ENCODE peak calls at places on chromosomes 11 and 22, in five cellular contexts. C is spleen, B is right lobe of liver, L is PC-3, A is thyroid gland. J is an unnamed sample. For H3K27me3, the result is how much of the 10 kb centered on the place peaks cover.

GRCh38 chr11:110447897-110448522 is 18.3 kb downstream of the FDX1 start:
- DNase-seq in C (no peak), B (no peak), L (peak), A (no peak), J (no peak)

GRCh38 chr11:29623144-29623722 is 393.6 kb downstream of the KCNA4 start:
- DNase-seq in C (no peak), B (no peak), L (no peak), A (no peak), J (no peak)

GRCh38 chr11:13225058-13226001 is 52.3 kb upstream of the BMAL1 start:
- DNase-seq in C (no peak), B (no peak), L (no peak), A (no peak), J (no peak)

GRCh38 chr22:45164217-45165123 is 745 bp downstream of the NUP50 start:
- DNase-seq in C (peak), B (peak), L (no peak), A (peak), J (no peak)

GRCh38 chr22:36439481-36440271 is 41.8 kb downstream of the TXN2 start:
- DNase-seq in C (no peak), B (peak), L (peak), A (no peak), J (no peak)

GRCh38 chr11:83326326-83326725 is 40.2 kb upstream of the CCDC90B start:
- DNase-seq in C (no peak), B (no peak), L (no peak), A (no peak), J (no peak)

GRCh38 chr11:108122166-108122628 is 830 bp downstream of the ACAT1 start:
- DNase-seq in C (no peak), B (no peak), L (peak), A (no peak), J (no peak)

GRCh38 chr11:132576706-132577105 is 955.6 kb downstream of the OPCML start:
- DNase-seq in C (no peak), B (no peak), L (no peak), A (no peak), J (no peak)

GRCh38 chr11:8080069-8080670 is 841 bp upstream of the TUB start:
- DNase-seq in C (no peak), B (no peak), L (no peak), A (no peak), J (no peak)

GRCh38 chr11:11391796-11392195 is 38.7 kb upstream of the CSNK2A3 start:
- DNase-seq in C (no peak), B (no peak), L (peak), A (peak), J (peak)

GRCh38 chr11:6498121-6498520 is 1.0 kb downstream of the DNHD1 start:
- DNase-seq in C (no peak), B (no peak), L (no peak), A (no peak), J (no peak)

GRCh38 chr11:73549367-73549766 is 48.5 kb downstream of the FAM168A start:
- DNase-seq in C (no peak), B (no peak), L (no peak), A (no peak), J (no peak)

GRCh38 chr22:21933899-21934298 is 18.7 kb downstream of the PPM1F start:
- DNase-seq in C (peak), B (no peak), L (no peak), A (no peak), J (no peak)

GRCh38 chr11:8356731-8357504 is 93.2 kb upstream of the LMO1 start:
- DNase-seq in C (peak), B (no peak), L (no peak), A (peak), J (peak)

GRCh38 chr22:46220921-46221320 is 29.2 kb downstream of the CDPF1 start:
- DNase-seq in C (no peak), B (no peak), L (no peak), A (no peak), J (no peak)

GRCh38 chr22:48944433-48944755 is 883.3 kb downstream of the BRD1 start:
- DNase-seq in C (no peak), B (no peak), L (no peak), A (no peak), J (peak)

GRCh38 chr22:46660604-46661201 is 40.5 kb downstream of the GRAMD4 start:
- DNase-seq in C (no peak), B (no peak), L (no peak), A (peak), J (peak)

GRCh38 chr11:18707811-18708340 is 9.3 kb downstream of the TMEM86A start:
- DNase-seq in C (peak), B (no peak), L (no peak), A (no peak), J (no peak)

GRCh38 chr11:96576383-96576782 is 186.6 kb downstream of the JRKL start:
- DNase-seq in C (no peak), B (no peak), L (no peak), A (no peak), J (no peak)

GRCh38 chr11:21727102-21727501 is 465.8 kb upstream of the ANO5 start:
- DNase-seq in C (no peak), B (no peak), L (no peak), A (no peak), J (no peak)

GRCh38 chr11:69089258-69089657 is 40.5 kb downstream of the TPCN2 start:
- DNase-seq in C (no peak), B (no peak), L (peak), A (no peak), J (no peak)

GRCh38 chr11:95358516-95359322 is 127.7 kb upstream of the SESN3 start:
- DNase-seq in C (no peak), B (peak), L (no peak), A (peak), J (no peak)

GRCh38 chr11:43503417-43503816 is 144.7 kb downstream of the TTC17 start:
- DNase-seq in C (no peak), B (no peak), L (peak), A (no peak), J (no peak)

GRCh38 chr11:72422414-72422813 is 11.9 kb downstream of the CLPB start:
- DNase-seq in C (no peak), B (no peak), L (no peak), A (no peak), J (no peak)

GRCh38 chr11:132980721-132981120 is 551.6 kb downstream of the OPCML start:
- DNase-seq in C (no peak), B (no peak), L (no peak), A (no peak), J (no peak)

GRCh38 chr11:98965775-98966174 is 55.0 kb upstream of the CNTN5 start:
- DNase-seq in C (no peak), B (no peak), L (peak), A (no peak), J (no peak)

GRCh38 chr11:66639066-66639813 is 737 bp downstream of the RBM4 start:
- DNase-seq in C (no peak), B (no peak), L (peak), A (no peak), J (no peak)

GRCh38 chr11:1255151-1255550 is 32.3 kb downstream of the MUC5B start:
- DNase-seq in C (no peak), B (no peak), L (no peak), A (no peak), J (no peak)

GRCh38 chr22:36732609-36733008 is 29.1 kb upstream of the CACNG2 start:
- DNase-seq in C (no peak), B (no peak), L (no peak), A (no peak), J (no peak)

GRCh38 chr22:19109198-19110063 is 12.8 kb downstream of the DGCR2 start:
- DNase-seq in C (no peak), B (no peak), L (no peak), A (peak), J (peak)

GRCh38 chr11:28106351-28107043 is 1.5 kb downstream of the KIF18A start:
- DNase-seq in C (peak), B (peak), L (no peak), A (no peak), J (no peak)

GRCh38 chr22:22704156-22704946 is 59.9 kb downstream of the GGTLC2 start:
- DNase-seq in C (no peak), B (no peak), L (no peak), A (no peak), J (peak)

GRCh38 chr11:377174-377865 is 8.0 kb downstream of the B4GALNT4 start:
- DNase-seq in C (no peak), B (no peak), L (no peak), A (no peak), J (no peak)

GRCh38 chr11:122724520-122724919 is 69.0 kb downstream of the UBASH3B start:
- DNase-seq in C (no peak), B (no peak), L (no peak), A (no peak), J (no peak)

GRCh38 chr22:35352214-35353111 is 28.4 kb upstream of the HMOX1 start:
- DNase-seq in C (peak), B (peak), L (peak), A (peak), J (peak)

GRCh38 chr11:67240575-67241389 is 25.5 kb upstream of the GRK2 start:
- DNase-seq in C (peak), B (peak), L (peak), A (peak), J (peak)

GRCh38 chr11:47067401-47067800 is 109.3 kb downstream of the ARFGAP2 start:
- DNase-seq in C (no peak), B (no peak), L (no peak), A (no peak), J (no peak)

GRCh38 chr11:46333129-46333947 is 13.9 kb upstream of the DGKZ start:
- DNase-seq in C (peak), B (no peak), L (no peak), A (no peak), J (no peak)

GRCh38 chr11:70112017-70112434 is 33.9 kb downstream of the ANO1 start:
- DNase-seq in C (no peak), B (no peak), L (no peak), A (no peak), J (no peak)

DNA sequence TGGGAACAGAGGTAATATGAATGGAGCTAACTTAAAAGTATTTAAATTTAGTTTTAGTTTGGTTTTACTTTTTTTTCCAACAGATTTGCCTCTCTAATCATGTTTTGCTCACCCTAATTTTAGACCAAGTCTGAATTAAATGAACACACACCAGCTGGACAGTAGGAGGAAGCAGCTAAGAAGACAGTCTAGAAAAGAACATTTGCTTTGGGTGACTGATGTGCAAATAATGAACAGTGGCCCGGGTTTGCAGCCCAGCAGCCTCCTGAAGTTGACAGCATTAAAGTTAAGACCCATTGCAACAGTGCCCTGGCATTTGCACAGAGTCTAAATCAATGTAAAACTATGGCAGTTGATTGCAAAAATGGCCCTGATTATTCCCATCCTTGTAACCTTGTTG is 66.4 kb upstream of the SORL1 start:
- DNase-seq in C (no peak), B (no peak), L (no peak), A (no peak), J (no peak)
- H3K27me3 ChIP-seq in C (under half), B (under half), L (under half), A (under half), J (under half)

GRCh38 chr22:43825651-43826050 is 13.5 kb upstream of the EFCAB6 start:
- DNase-seq in C (no peak), B (no peak), L (no peak), A (no peak), J (no peak)
- H3K27me3 ChIP-seq in C (under half), B (under half), L (under half), A (under half), J (under half)

GRCh38 chr11:65304110-65304509 is 10.6 kb upstream of the CDC42EP2 start:
- DNase-seq in C (no peak), B (no peak), L (no peak), A (no peak), J (no peak)
- H3K27me3 ChIP-seq in C (under half), B (under half), L (under half), A (under half), J (under half)

DNA sequence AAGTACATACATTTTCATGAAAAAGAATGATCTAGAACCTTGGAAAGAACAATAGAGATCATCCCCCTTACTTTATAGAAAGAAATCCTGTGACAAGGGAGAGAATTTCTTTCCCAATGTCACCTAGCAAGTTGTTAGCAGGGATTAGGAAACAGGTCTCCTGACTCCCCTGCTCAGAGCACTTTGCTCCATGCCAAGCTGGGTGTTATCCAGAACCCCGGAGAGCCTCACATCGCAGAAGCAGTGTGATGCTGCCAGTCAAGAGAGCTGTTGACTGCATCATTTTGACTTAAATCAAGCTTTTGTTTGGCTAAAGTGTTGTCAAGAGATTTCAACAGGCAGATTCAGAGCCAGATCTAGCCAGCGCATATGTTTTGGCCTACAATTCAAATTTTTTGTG is 3.6 kb upstream of the RRAS2 start:
- DNase-seq in C (no peak), B (peak), L (no peak), A (no peak), J (no peak)
- H3K27me3 ChIP-seq in C (under half), B (under half), L (under half), A (under half), J (under half)

DNA sequence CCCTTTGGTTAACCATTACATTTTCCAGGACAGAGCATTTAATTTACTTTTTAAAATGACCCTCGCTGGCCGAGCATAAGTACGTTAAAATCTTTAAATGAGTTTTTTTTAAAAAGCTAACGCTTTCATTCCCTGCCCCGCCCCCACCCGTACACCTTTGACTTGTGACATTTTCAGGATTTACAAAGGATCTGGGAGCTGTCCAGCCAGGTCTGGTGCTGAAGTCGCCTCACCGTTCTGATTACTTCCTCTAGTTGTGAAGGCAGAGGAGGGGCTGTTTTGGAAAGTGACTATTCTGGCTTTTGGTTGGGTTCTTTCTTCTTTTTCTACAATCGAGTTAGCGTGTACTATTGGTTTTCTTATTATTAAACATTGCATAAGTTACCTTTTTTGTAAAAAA is 2.9 kb downstream of the C11orf87 start:
- DNase-seq in C (no peak), B (no peak), L (peak), A (no peak), J (no peak)
- H3K27me3 ChIP-seq in C (under half), B (under half), L (under half), A (under half), J (under half)

DNA sequence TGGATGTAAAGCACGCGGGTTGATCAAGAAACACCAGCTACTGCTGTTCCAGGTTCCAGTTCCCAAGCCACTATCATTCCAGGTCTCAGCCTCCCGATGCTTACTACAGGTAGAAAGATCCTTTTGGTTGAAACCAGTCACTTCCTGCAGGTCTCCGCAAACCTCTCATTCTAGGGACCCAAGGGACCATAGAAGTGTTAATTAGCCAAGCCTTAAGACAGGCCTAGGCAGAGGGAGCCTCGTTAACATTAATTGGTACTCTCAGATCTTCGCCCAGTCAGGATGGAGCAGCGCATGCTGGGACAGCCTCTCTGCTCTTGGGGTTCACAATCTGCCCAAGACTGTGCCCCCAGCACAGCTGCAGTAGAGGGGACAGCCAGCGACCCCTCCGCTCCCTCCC is 11.2 kb upstream of the OAF start:
- DNase-seq in C (peak), B (no peak), L (no peak), A (no peak), J (no peak)
- H3K27me3 ChIP-seq in C (under half), B (under half), L (under half), A (under half), J (under half)

DNA sequence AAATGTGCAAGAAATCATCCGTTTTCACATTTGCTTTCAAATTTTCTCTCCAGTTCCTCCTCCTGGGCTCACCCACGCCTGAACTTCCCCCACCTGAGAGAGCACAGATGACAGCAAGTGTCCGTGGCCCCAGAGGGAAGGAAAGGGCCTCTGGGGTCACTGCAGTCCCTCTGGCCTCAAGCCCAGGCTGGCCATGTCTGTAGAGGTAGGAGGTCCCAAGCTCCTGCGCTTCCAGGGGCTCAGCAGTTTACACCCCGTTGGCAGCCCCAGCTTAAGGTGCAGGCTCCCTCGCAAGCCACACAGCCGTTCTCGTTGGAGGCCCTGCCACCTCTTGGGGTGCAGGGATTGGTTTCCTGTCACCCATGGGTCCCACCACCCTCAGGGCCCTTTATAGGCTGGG is 40.4 kb upstream of the PRDM11 start:
- DNase-seq in C (no peak), B (no peak), L (no peak), A (no peak), J (peak)
- H3K27me3 ChIP-seq in C (under half), B (under half), L (under half), A (under half), J (under half)